ENCODE peak calls at places on chromosomes 11 and 22, in ten cellular contexts. One of them, this sample, is unnamed.

GRCh38 chr11:47257518-47258316 is at the start of gene NR1H3:
- DNase-seq in cardiac muscle cell: peak; percentile 96
- DNase-seq in tibial nerve: peak; percentile 78
- DNase-seq in iPS DF 6.9: no peak
- DNase-seq in NT2/D1: no peak
- DNase-seq in HCT116: no peak
- DNase-seq in fibroblast of lung: peak; percentile 96
- DNase-seq in left lung: peak; percentile 91
- DNase-seq in CD4-positive, alpha-beta T cell: no peak
- DNase-seq in GM23248: peak; percentile 73
- DNase-seq in this sample: peak; percentile 93

GRCh38 chr11:72985645-72986044 is 156.5 kb downstream of the FCHSD2 start:
- DNase-seq in iPS DF 6.9: no peak
- DNase-seq in HCT116: no peak
- DNase-seq in CD4-positive, alpha-beta T cell: no peak
- DNase-seq in left lung: no peak
- DNase-seq in fibroblast of lung: peak; percentile 71
- DNase-seq in GM23248: no peak
- DNase-seq in cardiac muscle cell: peak; percentile 45
- DNase-seq in tibial nerve: no peak
- DNase-seq in NT2/D1: no peak
- DNase-seq in this sample: no peak

GRCh38 chr11:133808393-133809140 is 36.7 kb downstream of the SPATA19 start:
- DNase-seq in tibial nerve: no peak
- DNase-seq in NT2/D1: no peak
- DNase-seq in GM23248: no peak
- DNase-seq in HCT116: no peak
- DNase-seq in left lung: no peak
- DNase-seq in cardiac muscle cell: peak; percentile 18
- DNase-seq in iPS DF 6.9: no peak
- DNase-seq in CD4-positive, alpha-beta T cell: no peak
- DNase-seq in fibroblast of lung: no peak
- DNase-seq in this sample: no peak

GRCh38 chr11:72641900-72642814 is 32.1 kb downstream of the PDE2A start:
- DNase-seq in GM23248: peak; percentile 56
- DNase-seq in fibroblast of lung: peak; percentile 3
- DNase-seq in tibial nerve: no peak
- DNase-seq in cardiac muscle cell: peak; percentile 19
- DNase-seq in CD4-positive, alpha-beta T cell: no peak
- DNase-seq in iPS DF 6.9: no peak
- DNase-seq in HCT116: no peak
- DNase-seq in NT2/D1: no peak
- DNase-seq in left lung: peak; percentile 85
- DNase-seq in this sample: peak; percentile 89

GRCh38 chr11:11179239-11179638 is 173.8 kb downstream of the CSNK2A3 start:
- DNase-seq in tibial nerve: no peak
- DNase-seq in left lung: no peak
- DNase-seq in HCT116: peak; percentile 23
- DNase-seq in iPS DF 6.9: no peak
- DNase-seq in NT2/D1: no peak
- DNase-seq in CD4-positive, alpha-beta T cell: no peak
- DNase-seq in cardiac muscle cell: peak; percentile 53
- DNase-seq in fibroblast of lung: peak; percentile 77
- DNase-seq in GM23248: peak; percentile 89
- DNase-seq in this sample: no peak

GRCh38 chr11:6615882-6616585 is 3.2 kb downstream of the TPP1 start:
- DNase-seq in CD4-positive, alpha-beta T cell: no peak
- DNase-seq in left lung: no peak
- DNase-seq in NT2/D1: no peak
- DNase-seq in iPS DF 6.9: no peak
- DNase-seq in fibroblast of lung: no peak
- DNase-seq in GM23248: peak; percentile 66
- DNase-seq in HCT116: no peak
- DNase-seq in cardiac muscle cell: no peak
- DNase-seq in tibial nerve: no peak
- DNase-seq in this sample: no peak

GRCh38 chr22:38755911-38756532 is at the start of gene SUN2:
- DNase-seq in GM23248: peak; percentile 93
- DNase-seq in CD4-positive, alpha-beta T cell: peak; percentile 94
- DNase-seq in iPS DF 6.9: no peak
- DNase-seq in fibroblast of lung: peak; percentile 82
- DNase-seq in NT2/D1: no peak
- DNase-seq in cardiac muscle cell: peak; percentile 89
- DNase-seq in left lung: peak; percentile 97
- DNase-seq in HCT116: no peak
- DNase-seq in tibial nerve: peak; percentile 89
- DNase-seq in this sample: peak; percentile 98

GRCh38 chr11:85595285-85595884 is 31.8 kb downstream of the DLG2 start:
- DNase-seq in GM23248: peak; percentile 73
- DNase-seq in iPS DF 6.9: no peak
- DNase-seq in NT2/D1: no peak
- DNase-seq in left lung: no peak
- DNase-seq in CD4-positive, alpha-beta T cell: no peak
- DNase-seq in HCT116: peak; percentile 46
- DNase-seq in fibroblast of lung: peak; percentile 72
- DNase-seq in cardiac muscle cell: peak; percentile 71
- DNase-seq in tibial nerve: no peak
- DNase-seq in this sample: peak; percentile 30

DNA sequence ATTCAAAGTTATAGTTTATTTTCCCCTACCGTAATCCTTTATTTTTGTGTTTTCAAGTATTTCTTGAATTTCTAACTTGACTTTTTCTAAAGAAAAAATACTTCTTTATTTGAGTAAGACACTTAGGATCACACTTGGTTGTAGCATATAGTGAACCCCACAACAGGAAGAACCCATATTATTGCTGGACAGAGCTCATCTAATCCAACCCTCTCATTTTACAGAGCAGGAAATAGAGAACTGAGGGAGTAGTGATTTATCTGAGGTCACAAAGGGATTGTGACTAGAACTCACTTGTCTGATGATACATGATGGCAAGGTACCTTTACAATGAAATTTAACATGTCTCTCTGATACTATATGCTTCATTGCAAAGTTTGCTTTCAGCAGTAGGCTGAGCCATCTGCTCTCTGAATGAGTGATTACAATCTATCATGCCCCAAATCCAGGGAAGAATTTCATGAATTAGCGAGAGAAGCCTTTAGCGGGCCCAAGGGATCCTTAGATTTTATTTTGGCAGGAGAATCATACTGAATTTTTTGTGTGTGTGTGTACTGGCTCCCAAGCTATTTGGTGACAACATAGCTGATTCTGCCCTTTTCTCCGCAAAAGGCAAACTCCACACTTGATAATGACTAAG is 9.8 kb downstream of the SLC17A6 start:
- DNase-seq in CD4-positive, alpha-beta T cell: no peak
- DNase-seq in HCT116: no peak
- DNase-seq in NT2/D1: no peak
- DNase-seq in cardiac muscle cell: no peak
- DNase-seq in left lung: no peak
- DNase-seq in tibial nerve: no peak
- DNase-seq in GM23248: no peak
- DNase-seq in iPS DF 6.9: no peak
- DNase-seq in fibroblast of lung: no peak
- DNase-seq in this sample: no peak
- H3K27me3 ChIP-seq in CD4-positive, alpha-beta T cell: peaks cover 49% of the 10 kb centered on the region
- H3K27me3 ChIP-seq in HCT116: peaks cover 3% of the 10 kb centered on the region
- H3K27me3 ChIP-seq in NT2/D1: peaks cover 12% of the 10 kb centered on the region
- H3K27me3 ChIP-seq in cardiac muscle cell: peaks cover 40% of the 10 kb centered on the region
- H3K27me3 ChIP-seq in left lung: peaks cover 48% of the 10 kb centered on the region
- H3K27me3 ChIP-seq in tibial nerve: no peaks in the 10 kb centered on the region
- H3K27me3 ChIP-seq in GM23248: peaks cover 33% of the 10 kb centered on the region
- H3K27me3 ChIP-seq in iPS DF 6.9: peaks cover 6% of the 10 kb centered on the region
- H3K27me3 ChIP-seq in fibroblast of lung: peaks cover 9% of the 10 kb centered on the region
- H3K27me3 ChIP-seq in this sample: no peaks in the 10 kb centered on the region

GRCh38 chr11:115687934-115688333 is 183.7 kb upstream of the CADM1 start:
- DNase-seq in HCT116: no peak
- DNase-seq in iPS DF 6.9: no peak
- DNase-seq in fibroblast of lung: no peak
- DNase-seq in tibial nerve: no peak
- DNase-seq in GM23248: no peak
- DNase-seq in left lung: no peak
- DNase-seq in NT2/D1: no peak
- DNase-seq in CD4-positive, alpha-beta T cell: no peak
- DNase-seq in cardiac muscle cell: no peak
- DNase-seq in this sample: no peak

GRCh38 chr11:115695677-115696451 is 191.6 kb upstream of the CADM1 start:
- DNase-seq in left lung: no peak
- DNase-seq in cardiac muscle cell: no peak
- DNase-seq in NT2/D1: no peak
- DNase-seq in HCT116: no peak
- DNase-seq in tibial nerve: no peak
- DNase-seq in fibroblast of lung: no peak
- DNase-seq in CD4-positive, alpha-beta T cell: no peak
- DNase-seq in iPS DF 6.9: no peak
- DNase-seq in GM23248: no peak
- DNase-seq in this sample: no peak

GRCh38 chr11:115691030-115691429 is 186.8 kb upstream of the CADM1 start:
- DNase-seq in tibial nerve: no peak
- DNase-seq in iPS DF 6.9: no peak
- DNase-seq in NT2/D1: no peak
- DNase-seq in cardiac muscle cell: no peak
- DNase-seq in HCT116: no peak
- DNase-seq in left lung: no peak
- DNase-seq in GM23248: no peak
- DNase-seq in fibroblast of lung: no peak
- DNase-seq in CD4-positive, alpha-beta T cell: no peak
- DNase-seq in this sample: no peak

GRCh38 chr11:115696472-115697011 is 192.3 kb upstream of the CADM1 start:
- DNase-seq in HCT116: no peak
- DNase-seq in left lung: no peak
- DNase-seq in NT2/D1: no peak
- DNase-seq in cardiac muscle cell: no peak
- DNase-seq in iPS DF 6.9: no peak
- DNase-seq in CD4-positive, alpha-beta T cell: no peak
- DNase-seq in tibial nerve: no peak
- DNase-seq in GM23248: no peak
- DNase-seq in fibroblast of lung: no peak
- DNase-seq in this sample: no peak

DNA sequence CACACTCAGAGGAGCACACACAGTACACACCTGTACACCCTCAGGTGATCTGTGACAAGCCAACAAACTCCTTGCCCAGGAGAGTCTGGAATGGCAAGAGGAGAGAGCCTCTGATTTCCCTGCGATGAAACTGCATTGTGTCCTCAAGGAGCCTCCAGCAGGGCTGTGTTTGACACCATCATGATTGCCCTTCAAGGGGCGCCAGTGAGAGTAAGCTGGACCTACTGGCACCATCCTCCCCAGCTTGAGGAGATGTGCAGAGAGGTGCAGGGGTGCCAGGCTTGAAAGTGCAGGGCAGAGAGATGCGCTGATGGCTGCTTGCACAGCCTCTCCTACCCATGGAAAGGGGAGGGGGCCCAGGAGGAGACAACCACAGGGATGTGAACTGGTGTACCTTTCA is 188.8 kb upstream of the CADM1 start:
- DNase-seq in tibial nerve: no peak
- DNase-seq in left lung: no peak
- DNase-seq in CD4-positive, alpha-beta T cell: no peak
- DNase-seq in fibroblast of lung: no peak
- DNase-seq in GM23248: no peak
- DNase-seq in cardiac muscle cell: no peak
- DNase-seq in HCT116: no peak
- DNase-seq in iPS DF 6.9: no peak
- DNase-seq in NT2/D1: no peak
- DNase-seq in this sample: no peak
- H3K27me3 ChIP-seq in tibial nerve: no peaks in the 10 kb centered on the region
- H3K27me3 ChIP-seq in left lung: peaks cover 27% of the 10 kb centered on the region
- H3K27me3 ChIP-seq in CD4-positive, alpha-beta T cell: no peaks in the 10 kb centered on the region
- H3K27me3 ChIP-seq in fibroblast of lung: peaks cover 2% of the 10 kb centered on the region
- H3K27me3 ChIP-seq in GM23248: no peaks in the 10 kb centered on the region
- H3K27me3 ChIP-seq in cardiac muscle cell: peaks cover 11% of the 10 kb centered on the region
- H3K27me3 ChIP-seq in HCT116: no peaks in the 10 kb centered on the region
- H3K27me3 ChIP-seq in iPS DF 6.9: no peaks in the 10 kb centered on the region
- H3K27me3 ChIP-seq in NT2/D1: no peaks in the 10 kb centered on the region
- H3K27me3 ChIP-seq in this sample: no peaks in the 10 kb centered on the region

GRCh38 chr11:31804439-31805036 is 6.6 kb downstream of the PAX6 start:
- DNase-seq in tibial nerve: peak; percentile 4
- DNase-seq in NT2/D1: no peak
- DNase-seq in iPS DF 6.9: no peak
- DNase-seq in cardiac muscle cell: no peak
- DNase-seq in HCT116: no peak
- DNase-seq in GM23248: no peak
- DNase-seq in left lung: peak; percentile 63
- DNase-seq in fibroblast of lung: no peak
- DNase-seq in CD4-positive, alpha-beta T cell: no peak
- DNase-seq in this sample: no peak

GRCh38 chr11:31802000-31802551 is 9.0 kb downstream of the PAX6 start:
- DNase-seq in HCT116: no peak
- DNase-seq in left lung: no peak
- DNase-seq in fibroblast of lung: no peak
- DNase-seq in GM23248: no peak
- DNase-seq in CD4-positive, alpha-beta T cell: no peak
- DNase-seq in iPS DF 6.9: no peak
- DNase-seq in NT2/D1: no peak
- DNase-seq in cardiac muscle cell: no peak
- DNase-seq in tibial nerve: no peak
- DNase-seq in this sample: no peak

GRCh38 chr11:31803813-31804438 is 7.2 kb downstream of the PAX6 start:
- DNase-seq in fibroblast of lung: no peak
- DNase-seq in left lung: no peak
- DNase-seq in iPS DF 6.9: no peak
- DNase-seq in HCT116: no peak
- DNase-seq in NT2/D1: no peak
- DNase-seq in tibial nerve: peak; percentile 1
- DNase-seq in CD4-positive, alpha-beta T cell: no peak
- DNase-seq in cardiac muscle cell: no peak
- DNase-seq in GM23248: no peak
- DNase-seq in this sample: no peak

GRCh38 chr11:31802609-31802989 is 8.5 kb downstream of the PAX6 start:
- DNase-seq in tibial nerve: no peak
- DNase-seq in GM23248: no peak
- DNase-seq in iPS DF 6.9: no peak
- DNase-seq in cardiac muscle cell: no peak
- DNase-seq in NT2/D1: no peak
- DNase-seq in fibroblast of lung: no peak
- DNase-seq in left lung: peak; percentile 68
- DNase-seq in HCT116: no peak
- DNase-seq in CD4-positive, alpha-beta T cell: no peak
- DNase-seq in this sample: no peak

GRCh38 chr11:31802990-31803812 is 7.9 kb downstream of the PAX6 start:
- DNase-seq in iPS DF 6.9: no peak
- DNase-seq in GM23248: no peak
- DNase-seq in NT2/D1: no peak
- DNase-seq in left lung: no peak
- DNase-seq in HCT116: no peak
- DNase-seq in tibial nerve: no peak
- DNase-seq in fibroblast of lung: no peak
- DNase-seq in cardiac muscle cell: no peak
- DNase-seq in CD4-positive, alpha-beta T cell: no peak
- DNase-seq in this sample: no peak
- H3K27me3 ChIP-seq in iPS DF 6.9: peaks cover 86% of the 10 kb centered on the region
- H3K27me3 ChIP-seq in GM23248: peaks cover 99% of the 10 kb centered on the region
- H3K27me3 ChIP-seq in NT2/D1: peaks cover 100% of the 10 kb centered on the region
- H3K27me3 ChIP-seq in left lung: peaks cover 100% of the 10 kb centered on the region
- H3K27me3 ChIP-seq in HCT116: no peaks in the 10 kb centered on the region
- H3K27me3 ChIP-seq in tibial nerve: peaks cover 34% of the 10 kb centered on the region
- H3K27me3 ChIP-seq in fibroblast of lung: peaks cover 96% of the 10 kb centered on the region
- H3K27me3 ChIP-seq in cardiac muscle cell: peaks cover 100% of the 10 kb centered on the region
- H3K27me3 ChIP-seq in CD4-positive, alpha-beta T cell: peaks cover 99% of the 10 kb centered on the region
- H3K27me3 ChIP-seq in this sample: peaks cover 51% of the 10 kb centered on the region

DNA sequence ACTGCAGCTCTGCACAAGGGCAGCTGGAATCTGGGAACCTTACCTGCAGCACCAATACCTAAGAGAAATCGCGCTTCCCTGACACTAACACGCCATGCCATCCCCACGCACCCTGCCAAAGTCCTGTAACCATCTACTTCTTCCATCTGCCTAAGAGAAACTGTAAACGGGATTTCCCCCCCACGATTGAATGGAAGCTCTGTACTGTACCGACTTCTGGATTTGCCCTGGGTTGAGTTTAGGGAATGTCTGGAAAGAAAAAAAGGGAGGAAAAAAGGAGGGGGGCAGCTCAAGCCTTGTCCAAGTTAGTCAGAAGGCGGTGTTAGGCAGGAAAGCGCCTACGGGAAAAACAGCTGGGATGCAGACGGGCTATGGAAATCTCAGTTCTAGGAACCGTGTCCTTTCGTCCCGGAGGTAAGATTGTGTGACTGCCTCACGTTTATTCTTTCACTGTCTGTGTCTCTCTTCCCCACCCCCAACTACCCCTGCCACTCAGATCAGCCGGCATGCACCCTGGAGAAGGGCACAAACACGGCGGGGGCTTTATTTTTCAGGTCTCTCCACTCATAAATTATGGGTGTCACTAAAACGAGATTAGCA is 125.5 kb upstream of the C11orf58 start:
- DNase-seq in CD4-positive, alpha-beta T cell: no peak
- DNase-seq in tibial nerve: peak; percentile 12
- DNase-seq in fibroblast of lung: peak; percentile 35
- DNase-seq in GM23248: peak; percentile 14
- DNase-seq in iPS DF 6.9: no peak
- DNase-seq in NT2/D1: no peak
- DNase-seq in left lung: no peak
- DNase-seq in cardiac muscle cell: no peak
- DNase-seq in HCT116: no peak
- DNase-seq in this sample: no peak
- H3K27me3 ChIP-seq in CD4-positive, alpha-beta T cell: peaks cover 87% of the 10 kb centered on the region
- H3K27me3 ChIP-seq in tibial nerve: no peaks in the 10 kb centered on the region
- H3K27me3 ChIP-seq in fibroblast of lung: peaks cover 18% of the 10 kb centered on the region
- H3K27me3 ChIP-seq in GM23248: peaks cover 95% of the 10 kb centered on the region
- H3K27me3 ChIP-seq in iPS DF 6.9: peaks cover 61% of the 10 kb centered on the region
- H3K27me3 ChIP-seq in NT2/D1: peaks cover 73% of the 10 kb centered on the region
- H3K27me3 ChIP-seq in left lung: peaks cover 98% of the 10 kb centered on the region
- H3K27me3 ChIP-seq in cardiac muscle cell: peaks cover 94% of the 10 kb centered on the region
- H3K27me3 ChIP-seq in HCT116: peaks cover 49% of the 10 kb centered on the region
- H3K27me3 ChIP-seq in this sample: peaks cover 7% of the 10 kb centered on the region

This sample was measured in K562.